ENCODE peak calls at places on chromosomes 16 and 17, in six cellular contexts. X is neuronal stem cell; P is esophagus squamous epithelium; T is breast epithelium; J is CD4-positive, CD25-positive, alpha-beta regulatory T cell; R is WERI-Rb-1. I is an unnamed sample.

GRCh38 chr17:75774988-75775668 is 9.5 kb upstream of the UNK start:
- DNase-seq in R (no peak), T (peak), P (no peak), J (no peak), X (no peak), I (peak)

GRCh38 chr16:22296225-22297113 is 740 bp upstream of the POLR3E start:
- DNase-seq in R (no peak), P (no peak), T (no peak), J (peak), X (no peak), I (no peak)

GRCh38 chr16:86307518-86307903 is 202.8 kb upstream of the FOXF1 start:
- DNase-seq in P (no peak), X (no peak), R (no peak), J (no peak), T (no peak), I (no peak)

GRCh38 chr16:85969159-85969558 is 70.2 kb downstream of the IRF8 start:
- DNase-seq in T (no peak), X (no peak), P (no peak), J (no peak), R (no peak), I (no peak)

GRCh38 chr17:5069724-5070123 is 8.5 kb upstream of the ZFP3 start:
- DNase-seq in X (no peak), R (no peak), T (peak), J (no peak), P (no peak), I (no peak)

GRCh38 chr16:5738586-5738985 is 641.0 kb upstream of the EEF2KMT start:
- DNase-seq in R (no peak), X (no peak), T (no peak), J (no peak), P (no peak), I (no peak)

GRCh38 chr16:85245307-85246172 is 133.3 kb upstream of the CIBAR2 start:
- DNase-seq in X (peak), P (no peak), J (peak), R (peak), T (peak), I (peak)

GRCh38 chr17:7703584-7704574 is 1.1 kb upstream of the EFNB3 start:
- DNase-seq in P (no peak), T (peak), X (peak), J (no peak), R (peak), I (no peak)

GRCh38 chr16:55453909-55454308 is 25.1 kb upstream of the MMP2 start:
- DNase-seq in X (no peak), P (no peak), R (no peak), J (no peak), T (no peak), I (no peak)

DNA sequence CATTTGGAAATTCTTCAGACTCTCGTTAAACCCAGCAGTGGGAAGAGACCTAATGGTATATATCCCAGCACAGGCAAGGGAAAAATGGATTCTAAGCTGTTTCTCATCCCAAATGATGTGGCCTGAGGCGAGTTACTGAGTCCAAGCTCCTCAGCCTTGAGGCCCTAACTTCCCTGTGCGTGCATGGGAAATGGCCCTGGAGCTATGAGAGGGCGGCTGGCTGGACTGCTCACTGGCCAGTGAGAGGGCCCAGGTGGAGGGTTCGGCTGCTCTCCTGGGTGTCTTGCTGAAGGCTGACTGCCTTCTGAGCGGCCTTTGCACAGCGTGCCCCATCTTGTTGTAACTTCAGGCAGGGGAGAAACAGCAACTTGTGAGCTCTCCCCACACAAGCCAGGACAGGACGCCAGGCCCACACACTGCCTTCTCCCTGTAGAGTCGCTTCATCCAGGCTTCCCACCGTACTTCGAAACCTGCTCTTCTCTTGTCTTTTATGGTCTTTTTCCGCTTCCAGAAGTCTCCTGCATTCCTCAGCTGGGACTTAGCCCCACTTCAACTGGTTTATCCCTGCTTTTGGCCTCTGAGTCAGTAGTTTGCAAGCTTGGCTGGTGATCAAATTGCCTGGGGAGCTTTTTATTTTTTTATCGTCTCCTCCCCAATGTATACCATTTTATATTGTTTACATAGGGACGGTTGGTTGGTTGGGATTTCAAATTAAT is 13.3 kb downstream of the CDH3 start:
- DNase-seq in J (no peak), R (no peak), T (peak), X (no peak), P (no peak), I (peak)
- H3K27ac ChIP-seq in J (no peak), R (no peak), T (peak), X (peak), P (peak), I (peak)

GRCh38 chr17:28688481-28688880 is 23.2 kb downstream of the PROCA1 start:
- DNase-seq in J (no peak), R (no peak), T (no peak), P (no peak), X (no peak), I (no peak)

GRCh38 chr17:28685366-28685765 is 23.4 kb downstream of the SUPT6H start:
- DNase-seq in P (no peak), T (no peak), J (no peak), R (no peak), X (no peak), I (no peak)

GRCh38 chr17:28684963-28685362 is 23.0 kb downstream of the SUPT6H start:
- DNase-seq in X (no peak), P (no peak), R (peak), J (no peak), T (no peak), I (no peak)

GRCh38 chr17:28689011-28689410 is 22.7 kb downstream of the PROCA1 start:
- DNase-seq in P (no peak), X (no peak), J (no peak), T (no peak), R (no peak), I (no peak)

GRCh38 chr17:28686296-28686695 is 24.3 kb downstream of the SUPT6H start:
- DNase-seq in T (no peak), J (no peak), X (no peak), P (no peak), R (peak), I (no peak)
- H3K27ac ChIP-seq in T (no peak), J (no peak), X (no peak), P (no peak), R (peak), I (no peak)

GRCh38 chr17:63786117-63786516 is 12.1 kb downstream of the DDX42 start:
- DNase-seq in P (no peak), X (no peak), J (no peak), R (no peak), T (no peak), I (no peak)

GRCh38 chr17:63785556-63785955 is 11.6 kb downstream of the DDX42 start:
- DNase-seq in X (no peak), T (no peak), J (no peak), P (no peak), R (no peak), I (no peak)

GRCh38 chr17:63780507-63780906 is 6.5 kb downstream of the DDX42 start:
- DNase-seq in P (no peak), R (no peak), T (no peak), J (no peak), X (no peak), I (peak)

GRCh38 chr17:63780928-63781327 is 7.0 kb downstream of the DDX42 start:
- DNase-seq in T (no peak), X (no peak), J (no peak), P (no peak), R (no peak), I (no peak)

GRCh38 chr17:63783522-63783921 is 9.6 kb downstream of the DDX42 start:
- DNase-seq in X (no peak), T (no peak), R (no peak), P (no peak), J (no peak), I (no peak)
- H3K27ac ChIP-seq in X (no peak), T (no peak), R (no peak), P (no peak), J (no peak), I (no peak)

DNA sequence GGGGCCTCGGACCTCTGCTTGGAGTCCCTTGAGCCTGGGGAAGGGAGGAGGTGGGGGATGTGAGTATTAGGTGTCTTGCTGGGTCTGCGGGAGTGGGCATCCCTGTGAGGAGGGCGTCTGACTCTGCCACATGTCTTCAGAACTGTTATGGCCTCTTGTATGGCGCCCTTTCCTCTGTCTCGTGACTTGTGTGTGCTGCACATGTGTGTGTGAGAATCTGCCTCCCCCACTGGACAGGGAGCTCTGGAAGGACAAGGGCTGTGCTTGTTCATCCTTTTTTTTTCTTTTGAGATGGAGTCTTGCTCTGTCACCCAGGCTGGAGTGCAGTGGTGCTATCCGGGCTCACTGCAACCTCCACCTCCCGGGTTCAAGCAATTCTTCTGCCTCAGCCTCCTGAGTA is 33.4 kb downstream of the ARHGAP23 start:
- DNase-seq in R (no peak), X (no peak), P (no peak), J (no peak), T (no peak), I (no peak)
- H3K27ac ChIP-seq in R (no peak), X (no peak), P (no peak), J (no peak), T (no peak), I (no peak)